ENCODE peak calls at places on chromosomes 7 and 10, in eight cellular contexts. T is Right ventricle myocardium superior; W is T-helper 2 cell; M is neuronal stem cell; Y is mucosa of gallbladder; I is endothelial cell; A is naive thymus-derived CD8-positive, alpha-beta T cell; U is RCC 7860. K is an unnamed sample.

GRCh38 chr7:150329331-150330106 is 6.2 kb upstream of the ACTR3C start:
- DNase-seq in T (no peak), W (no peak), M (no peak), Y (no peak), I (no peak), A (no peak), U (peak; percentile 34), K (no peak)

GRCh38 chr7:46559194-46559576 is 638.1 kb upstream of the IGFBP3 start:
- DNase-seq in T (no peak), W (no peak), M (no peak), Y (no peak), I (no peak), A (no peak), U (peak; percentile 74), K (no peak)

GRCh38 chr10:101379663-101380352 is 25.8 kb downstream of the BTRC start:
- DNase-seq in T (no peak), W (no peak), M (no peak), Y (no peak), I (no peak), A (no peak), U (no peak), K (no peak)

GRCh38 chr10:102452672-102453340 is 1.5 kb upstream of the C10orf95 start:
- DNase-seq in T (no peak), W (no peak), M (no peak), Y (no peak), I (no peak), A (no peak), U (peak; percentile 73), K (peak; percentile 79)

GRCh38 chr7:149005427-149006344 is 22.6 kb downstream of the PDIA4 start:
- DNase-seq in T (peak; percentile 92), W (peak; percentile 62), M (peak; percentile 68), Y (peak; percentile 81), I (peak; percentile 78), A (peak; percentile 68), U (peak; percentile 44), K (peak; percentile 76)

GRCh38 chr7:105713488-105714465 is 132.5 kb upstream of the EFCAB10 start:
- DNase-seq in T (no peak), W (no peak), M (no peak), Y (no peak), I (no peak), A (no peak), U (no peak), K (no peak)

GRCh38 chr10:54057357-54057756 is 743.7 kb downstream of the PCDH15 start:
- DNase-seq in T (no peak), W (no peak), M (no peak), Y (no peak), I (no peak), A (no peak), U (no peak), K (no peak)

GRCh38 chr7:264541-265191 is 25.3 kb upstream of the FOXL3 start:
- DNase-seq in T (peak; percentile 32), W (no peak), M (no peak), Y (no peak), I (no peak), A (no peak), U (no peak), K (no peak)

GRCh38 chr7:151838861-151839381 is 38.0 kb downstream of the PRKAG2 start:
- DNase-seq in T (peak; percentile 67), W (peak; percentile 68), M (no peak), Y (no peak), I (no peak), A (no peak), U (no peak), K (no peak)

GRCh38 chr7:70417061-70417655 is 714.8 kb upstream of the GALNT17 start:
- DNase-seq in T (no peak), W (no peak), M (no peak), Y (no peak), I (no peak), A (no peak), U (no peak), K (no peak)

GRCh38 chr10:74099836-74100235 is 50.8 kb downstream of the AP3M1 start:
- DNase-seq in T (no peak), W (no peak), M (no peak), Y (no peak), I (no peak), A (no peak), U (no peak), K (no peak)

GRCh38 chr7:129343099-129343700 is 91.0 kb upstream of the STRIP2 start:
- DNase-seq in T (no peak), W (no peak), M (no peak), Y (peak; percentile 13), I (no peak), A (no peak), U (peak; percentile 50), K (no peak)

K was measured in islet precursor cell.